ENCODE peak calls at places on chromosomes 7 and 10, in seven cellular contexts. One of them, this sample, is unnamed.

GRCh38 chr10:68049289-68050078 is 25.6 kb downstream of the HERC4 start:
- DNase-seq in skeletal muscle cell: no peak
- DNase-seq in SW 1271: no peak
- DNase-seq in SHP77: no peak
- DNase-seq in neural crest cell: no peak
- DNase-seq in T-helper 17 cell: no peak
- DNase-seq in A549: no peak
- DNase-seq in this sample: no peak

GRCh38 chr10:17742918-17743317 is 9.1 kb upstream of the TMEM236 start:
- DNase-seq in skeletal muscle cell: peak
- DNase-seq in SW 1271: peak
- DNase-seq in SHP77: no peak
- DNase-seq in neural crest cell: peak
- DNase-seq in T-helper 17 cell: peak
- DNase-seq in A549: peak
- DNase-seq in this sample: no peak

GRCh38 chr7:30723776-30724175 is 28.2 kb upstream of the INMT start:
- DNase-seq in skeletal muscle cell: no peak
- DNase-seq in SW 1271: no peak
- DNase-seq in SHP77: no peak
- DNase-seq in neural crest cell: no peak
- DNase-seq in T-helper 17 cell: no peak
- DNase-seq in A549: no peak
- DNase-seq in this sample: no peak

GRCh38 chr7:5780801-5781496 is 514 bp downstream of the RNF216 start:
- DNase-seq in skeletal muscle cell: no peak
- DNase-seq in SW 1271: no peak
- DNase-seq in SHP77: no peak
- DNase-seq in neural crest cell: peak
- DNase-seq in T-helper 17 cell: peak
- DNase-seq in A549: peak
- DNase-seq in this sample: peak

GRCh38 chr10:11404931-11405330 is 206.5 kb downstream of the USP6NL start:
- DNase-seq in skeletal muscle cell: no peak
- DNase-seq in SW 1271: no peak
- DNase-seq in SHP77: no peak
- DNase-seq in neural crest cell: no peak
- DNase-seq in T-helper 17 cell: no peak
- DNase-seq in A549: no peak
- DNase-seq in this sample: no peak

GRCh38 chr10:96509017-96509641 is 4.6 kb downstream of the TLL2 start:
- DNase-seq in skeletal muscle cell: peak
- DNase-seq in SW 1271: no peak
- DNase-seq in SHP77: no peak
- DNase-seq in neural crest cell: no peak
- DNase-seq in T-helper 17 cell: no peak
- DNase-seq in A549: no peak
- DNase-seq in this sample: peak

GRCh38 chr7:30731619-30732018 is 20.3 kb upstream of the INMT start:
- DNase-seq in skeletal muscle cell: no peak
- DNase-seq in SW 1271: no peak
- DNase-seq in SHP77: peak
- DNase-seq in neural crest cell: no peak
- DNase-seq in T-helper 17 cell: no peak
- DNase-seq in A549: no peak
- DNase-seq in this sample: no peak

GRCh38 chr10:109328001-109328400 is 595.3 kb downstream of the XPNPEP1 start:
- DNase-seq in skeletal muscle cell: no peak
- DNase-seq in SW 1271: no peak
- DNase-seq in SHP77: no peak
- DNase-seq in neural crest cell: no peak
- DNase-seq in T-helper 17 cell: no peak
- DNase-seq in A549: no peak
- DNase-seq in this sample: no peak

GRCh38 chr7:98555403-98555802 is 61.7 kb upstream of the NPTX2 start:
- DNase-seq in skeletal muscle cell: no peak
- DNase-seq in SW 1271: peak
- DNase-seq in SHP77: no peak
- DNase-seq in neural crest cell: no peak
- DNase-seq in T-helper 17 cell: no peak
- DNase-seq in A549: no peak
- DNase-seq in this sample: peak

GRCh38 chr7:4257390-4258111 is 424.5 kb upstream of the FOXK1 start:
- DNase-seq in skeletal muscle cell: no peak
- DNase-seq in SW 1271: no peak
- DNase-seq in SHP77: no peak
- DNase-seq in neural crest cell: no peak
- DNase-seq in T-helper 17 cell: no peak
- DNase-seq in A549: no peak
- DNase-seq in this sample: no peak

GRCh38 chr7:153393666-153394065 is 634.1 kb downstream of the ACTR3B start:
- DNase-seq in skeletal muscle cell: no peak
- DNase-seq in SW 1271: no peak
- DNase-seq in SHP77: no peak
- DNase-seq in neural crest cell: no peak
- DNase-seq in T-helper 17 cell: no peak
- DNase-seq in A549: no peak
- DNase-seq in this sample: no peak

GRCh38 chr7:65983965-65984654 is 2.1 kb upstream of the GUSB start:
- DNase-seq in skeletal muscle cell: no peak
- DNase-seq in SW 1271: peak
- DNase-seq in SHP77: no peak
- DNase-seq in neural crest cell: no peak
- DNase-seq in T-helper 17 cell: no peak
- DNase-seq in A549: peak
- DNase-seq in this sample: peak

GRCh38 chr7:85150624-85151023 is 36.2 kb downstream of the SEMA3D start:
- DNase-seq in skeletal muscle cell: no peak
- DNase-seq in SW 1271: no peak
- DNase-seq in SHP77: no peak
- DNase-seq in neural crest cell: no peak
- DNase-seq in T-helper 17 cell: no peak
- DNase-seq in A549: no peak
- DNase-seq in this sample: no peak

GRCh38 chr7:21542891-21543527 is at the start of gene DNAH11:
- DNase-seq in skeletal muscle cell: no peak
- DNase-seq in SW 1271: peak
- DNase-seq in SHP77: no peak
- DNase-seq in neural crest cell: peak
- DNase-seq in T-helper 17 cell: no peak
- DNase-seq in A549: peak
- DNase-seq in this sample: no peak

GRCh38 chr7:21051865-21052264 is 265.2 kb upstream of the SP8 start:
- DNase-seq in skeletal muscle cell: no peak
- DNase-seq in SW 1271: no peak
- DNase-seq in SHP77: no peak
- DNase-seq in neural crest cell: no peak
- DNase-seq in T-helper 17 cell: no peak
- DNase-seq in A549: no peak
- DNase-seq in this sample: no peak

GRCh38 chr10:80260295-80261243 is 28.9 kb downstream of the MAT1A start:
- DNase-seq in skeletal muscle cell: no peak
- DNase-seq in SW 1271: peak
- DNase-seq in SHP77: no peak
- DNase-seq in neural crest cell: peak
- DNase-seq in T-helper 17 cell: no peak
- DNase-seq in A549: peak
- DNase-seq in this sample: peak

GRCh38 chr7:27899601-27900000 is 159.6 kb downstream of the TAX1BP1 start:
- DNase-seq in skeletal muscle cell: no peak
- DNase-seq in SW 1271: no peak
- DNase-seq in SHP77: no peak
- DNase-seq in neural crest cell: no peak
- DNase-seq in T-helper 17 cell: no peak
- DNase-seq in A549: no peak
- DNase-seq in this sample: no peak

GRCh38 chr7:69935107-69935506 is 336.8 kb downstream of the AUTS2 start:
- DNase-seq in skeletal muscle cell: no peak
- DNase-seq in SW 1271: no peak
- DNase-seq in SHP77: no peak
- DNase-seq in neural crest cell: no peak
- DNase-seq in T-helper 17 cell: no peak
- DNase-seq in A549: no peak
- DNase-seq in this sample: no peak

GRCh38 chr7:131610007-131610406 is 53.6 kb upstream of the PODXL start:
- DNase-seq in skeletal muscle cell: no peak
- DNase-seq in SW 1271: no peak
- DNase-seq in SHP77: no peak
- DNase-seq in neural crest cell: no peak
- DNase-seq in T-helper 17 cell: no peak
- DNase-seq in A549: peak
- DNase-seq in this sample: no peak

GRCh38 chr7:1694551-1694950 is 24.5 kb downstream of the ELFN1 start:
- DNase-seq in skeletal muscle cell: no peak
- DNase-seq in SW 1271: no peak
- DNase-seq in SHP77: no peak
- DNase-seq in neural crest cell: no peak
- DNase-seq in T-helper 17 cell: no peak
- DNase-seq in A549: no peak
- DNase-seq in this sample: no peak

This sample was measured in H54.